ENCODE peak calls at places on chromosomes 5 and 9, in four cellular contexts. L, Z, K and D are unnamed samples.

GRCh38 chr5:42993516-42994284 is 46.4 kb downstream of the ANXA2R start:
- DNase-seq in Z (peak; percentile 37), K (peak; percentile 67), L (no peak), D (no peak)

GRCh38 chr9:92969516-92970466 is 22.5 kb downstream of the FGD3 start:
- DNase-seq in K (peak; percentile 14), Z (no peak), L (no peak), D (no peak)

GRCh38 chr5:96747718-96748117 is 60.0 kb downstream of the ERAP1 start:
- DNase-seq in Z (no peak), L (no peak), K (no peak), D (no peak)

GRCh38 chr9:35726876-35727438 is 5.0 kb downstream of the TLN1 start:
- DNase-seq in Z (no peak), L (no peak), K (peak; percentile 75), D (no peak)

GRCh38 chr5:35146386-35146785 is 83.9 kb downstream of the PRLR start:
- DNase-seq in Z (peak; percentile 37), K (no peak), L (no peak), D (no peak)

GRCh38 chr9:27784999-27785713 is 211.9 kb upstream of the C9orf72 start:
- DNase-seq in K (no peak), Z (no peak), L (no peak), D (no peak)

GRCh38 chr9:32725066-32725860 is 58.1 kb upstream of the TMEM215 start:
- DNase-seq in L (no peak), Z (no peak), K (no peak), D (no peak)

GRCh38 chr9:108643756-108644510 is 211.9 kb downstream of the ACTL7B start:
- DNase-seq in L (no peak), Z (no peak), K (no peak), D (no peak)

GRCh38 chr5:143629871-143630658 is 181.9 kb upstream of the HMHB1 start:
- DNase-seq in Z (no peak), K (no peak), L (no peak), D (no peak)

GRCh38 chr5:167820266-167820988 is 471.0 kb upstream of the WWC1 start:
- DNase-seq in Z (peak; percentile 45), K (no peak), L (peak; percentile 8), D (no peak)

GRCh38 chr5:174327317-174327864 is 281.9 kb downstream of the NSG2 start:
- DNase-seq in L (peak; percentile 73), K (peak; percentile 70), Z (peak; percentile 94), D (peak; percentile 72)

GRCh38 chr5:126811515-126812198 is 34.7 kb downstream of the LMNB1 start:
- DNase-seq in Z (no peak), K (no peak), L (no peak), D (no peak)

GRCh38 chr5:75509956-75510355 is 1.5 kb downstream of the CERT1 start:
- DNase-seq in L (peak; percentile 18), Z (peak; percentile 5), K (no peak), D (no peak)

GRCh38 chr5:132055808-132056609 is 4.4 kb upstream of the IL3 start:
- DNase-seq in K (peak; percentile 37), Z (no peak), L (peak; percentile 4), D (peak; percentile 20)

GRCh38 chr5:36841657-36842056 is 34.9 kb upstream of the NIPBL start:
- DNase-seq in L (no peak), Z (no peak), K (no peak), D (no peak)

DNA sequence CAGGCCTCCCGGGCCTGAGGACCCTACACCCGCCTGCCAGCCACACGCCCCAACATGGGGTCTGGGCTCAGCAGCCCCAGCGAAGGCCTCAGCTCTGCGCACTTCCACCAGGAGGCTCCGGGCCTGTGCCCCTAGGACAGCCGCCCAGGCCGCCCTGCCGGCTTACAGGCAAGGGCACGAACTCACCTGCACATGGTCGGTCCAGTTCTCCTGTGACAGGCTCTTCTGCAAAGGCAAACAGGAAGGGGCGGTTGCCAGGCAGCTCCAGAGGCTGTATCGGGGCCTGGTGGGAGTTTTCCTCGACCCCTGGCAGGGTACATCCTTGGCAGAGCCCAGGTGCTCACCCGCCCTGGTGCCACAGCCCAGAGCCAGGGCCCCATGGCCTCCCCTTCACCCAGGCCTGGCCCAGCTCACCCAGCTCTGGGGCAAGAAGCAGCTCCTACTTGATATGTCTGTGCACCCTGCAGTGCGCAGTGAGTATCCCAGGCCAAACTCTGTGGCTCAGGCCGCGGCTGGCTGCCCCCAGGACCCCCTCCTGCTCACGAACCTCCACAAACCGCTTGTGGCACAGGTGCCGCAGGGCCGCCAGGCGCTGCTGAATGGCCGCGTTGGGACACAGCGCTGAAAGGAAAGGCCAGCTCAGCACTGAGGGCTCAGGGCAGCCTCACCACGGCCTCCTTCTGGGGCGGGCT is 52.2 kb upstream of the NRARP start:
- DNase-seq in K (no peak), L (no peak), Z (no peak), D (no peak)
- H3K9me3 ChIP-seq in K (no peaks in the 10 kb centered on the region), L (no peaks in the 10 kb centered on the region), Z (peaks cover 5% of the 10 kb centered on the region), D (peaks cover 13% of the 10 kb centered on the region)

DNA sequence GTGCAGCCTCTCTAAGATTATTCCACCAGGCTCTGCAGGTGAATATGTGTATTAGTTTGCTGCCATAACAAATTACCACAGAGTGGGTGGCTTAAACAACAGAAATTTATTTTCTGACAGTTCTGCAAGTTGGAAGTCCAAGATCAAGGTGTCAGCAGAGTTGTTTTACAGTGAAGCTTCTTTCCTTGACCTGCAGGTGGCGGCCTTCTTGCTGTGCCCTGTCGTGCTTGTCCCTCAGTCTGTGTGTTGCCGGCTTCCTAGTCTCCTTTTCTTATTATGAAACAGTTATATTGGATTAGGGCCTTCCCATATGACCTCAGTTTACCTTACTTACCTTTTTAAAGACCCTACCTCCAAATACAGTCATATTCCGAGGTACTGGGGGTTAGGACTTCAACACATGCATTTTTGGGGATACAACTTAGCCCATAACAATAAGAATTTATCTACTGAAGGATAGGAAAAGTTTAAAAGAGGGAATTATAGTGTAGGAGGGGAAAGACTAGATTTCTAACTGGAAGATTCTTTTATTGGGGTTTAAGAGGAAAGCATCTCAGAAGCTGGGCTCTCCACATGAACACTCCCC is 97.4 kb downstream of the OSTF1 start:
- DNase-seq in K (no peak), L (peak; percentile 56), Z (peak; percentile 51), D (peak; percentile 69)
- TF ChIP-seq CTCF in K (peak; percentile 48), L (peak; percentile 39), Z (peak; percentile 73), D (peak; percentile 84)

DNA sequence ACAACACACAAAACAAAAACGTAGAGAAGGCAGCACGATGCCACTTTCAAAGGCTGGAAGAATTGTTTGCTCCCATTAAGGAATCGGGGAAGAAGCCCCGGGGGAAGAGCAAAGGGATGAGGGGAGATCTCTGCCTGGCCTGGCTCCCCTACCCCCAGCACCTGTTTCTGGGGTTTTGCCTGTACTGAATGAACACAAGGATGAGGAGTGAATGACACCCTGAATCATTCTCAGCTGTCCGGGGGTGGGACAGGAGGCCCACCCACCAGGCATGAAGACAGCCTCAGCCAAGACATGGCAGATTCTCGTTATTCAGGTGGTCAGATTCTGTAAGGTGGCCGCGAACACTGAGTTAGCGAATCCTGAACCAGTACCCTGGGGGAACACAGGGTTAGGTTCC is 7.5 kb downstream of the TBC1D9B start:
- DNase-seq in K (no peak), L (no peak), Z (no peak), D (no peak)
- H3K36me3 ChIP-seq in K (no peaks in the 10 kb centered on the region), L (peaks cover 18% of the 10 kb centered on the region), Z (no peaks in the 10 kb centered on the region), D (peaks cover 6% of the 10 kb centered on the region)

DNA sequence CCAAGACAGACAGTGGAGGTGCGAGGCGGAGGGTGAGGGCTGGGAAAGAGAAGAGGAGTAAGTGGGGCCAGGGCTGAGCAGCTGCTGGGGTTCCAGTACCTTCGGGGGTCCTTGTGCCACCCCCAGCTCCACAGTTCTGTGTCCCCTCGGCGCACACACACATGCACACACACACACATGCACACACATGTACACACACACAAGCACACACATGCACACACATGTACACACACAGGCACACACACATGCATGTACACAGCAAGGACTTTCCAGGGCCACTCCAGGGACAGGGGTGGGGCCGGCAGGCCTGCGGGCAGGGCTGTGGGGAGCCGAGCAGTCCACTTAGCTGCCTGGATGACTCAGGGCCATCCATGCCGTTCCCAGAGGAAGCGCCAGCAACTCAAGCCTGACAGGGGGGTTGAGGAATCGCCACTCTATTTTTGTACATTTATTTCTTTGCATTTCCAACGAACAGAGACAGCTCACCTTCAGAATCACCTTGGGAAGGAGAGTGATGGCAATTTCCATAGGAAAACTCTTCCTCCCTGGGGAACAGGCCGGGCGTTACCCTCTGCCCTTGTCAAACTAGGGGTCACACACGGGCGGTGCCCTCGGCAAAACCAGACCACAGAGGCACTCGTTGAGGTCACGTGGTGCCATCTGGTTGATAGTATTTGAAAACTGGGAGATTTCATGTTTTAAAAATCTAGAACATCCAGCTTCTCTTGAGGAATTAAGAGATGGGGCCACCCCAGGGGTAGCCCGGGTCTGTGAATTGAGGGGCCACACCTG is 135.7 kb downstream of the ADAMTS2 start:
- DNase-seq in L (no peak), Z (no peak), K (no peak), D (no peak)
- H3K9me3 ChIP-seq in L (no peaks in the 10 kb centered on the region), Z (no peaks in the 10 kb centered on the region), K (no peaks in the 10 kb centered on the region), D (no peaks in the 10 kb centered on the region)

DNA sequence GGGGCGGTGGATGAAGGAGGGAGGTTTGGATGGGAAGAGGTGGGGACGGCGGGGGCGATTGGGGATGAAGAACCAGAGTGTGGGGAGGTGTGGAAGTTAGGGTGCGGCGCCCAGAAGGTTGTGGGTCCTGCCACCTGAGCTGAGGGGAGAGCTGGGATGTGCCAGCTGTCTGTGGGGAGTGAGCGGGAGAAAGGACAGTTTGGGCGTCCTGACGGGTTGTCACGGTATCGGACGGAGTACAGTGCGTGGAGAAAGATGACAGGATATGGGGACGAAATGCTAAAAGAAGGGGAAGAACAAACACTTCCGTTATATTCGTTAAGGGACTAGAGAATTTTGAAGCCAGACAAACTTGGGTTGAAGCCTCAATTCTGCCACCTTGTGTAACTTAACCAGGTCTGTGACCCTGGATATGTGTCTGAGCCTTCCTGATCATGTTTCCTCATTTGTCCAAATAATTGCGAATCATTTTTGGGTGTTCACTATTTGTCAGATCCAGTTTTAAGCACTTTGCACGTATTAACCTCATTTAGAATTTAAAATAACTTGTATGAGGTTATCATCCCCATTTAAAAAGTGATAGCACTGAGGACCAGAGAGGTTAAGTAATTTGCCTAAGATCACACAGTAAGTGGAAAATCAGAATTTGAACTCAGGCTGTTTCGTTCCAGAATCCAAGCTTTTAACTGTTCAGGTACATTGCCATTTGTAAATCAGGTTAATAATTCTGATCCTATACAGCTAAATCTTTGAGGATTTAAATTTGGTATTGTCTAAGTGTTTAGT is 689 bp downstream of the CNTRL start:
- DNase-seq in Z (peak; percentile 28), L (no peak), K (no peak), D (no peak)
- TF ChIP-seq CTCF in Z (peak; percentile 13), L (no peak), K (no peak), D (no peak)

GRCh38 chr9:13125261-13125660 is 154.2 kb downstream of the MPDZ start:
- DNase-seq in L (no peak), K (no peak), Z (no peak), D (no peak)
- H3K36me3 ChIP-seq in L (peaks cover 4% of the 10 kb centered on the region), K (no peaks in the 10 kb centered on the region), Z (no peaks in the 10 kb centered on the region), D (peaks cover 4% of the 10 kb centered on the region)

DNA sequence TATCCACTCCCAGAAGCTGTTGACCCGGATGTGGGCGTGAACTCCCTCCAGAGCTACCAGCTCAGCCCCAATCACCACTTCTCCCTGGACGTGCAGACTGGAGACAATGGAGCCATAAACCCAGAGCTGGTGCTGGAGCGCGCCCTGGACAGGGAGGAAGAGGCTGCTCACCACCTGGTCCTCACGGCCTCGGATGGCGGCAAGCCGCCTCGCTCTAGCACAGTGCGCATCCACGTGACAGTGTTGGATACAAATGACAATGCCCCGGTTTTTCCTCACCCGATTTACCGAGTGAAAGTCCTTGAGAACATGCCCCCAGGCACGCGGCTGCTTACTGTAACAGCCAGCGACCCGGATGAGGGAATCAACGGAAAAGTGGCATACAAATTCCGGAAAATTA is 834 bp downstream of the PCDHGA8 start:
- DNase-seq in L (no peak), K (no peak), Z (no peak), D (no peak)
- H3K9me3 ChIP-seq in L (peaks cover 21% of the 10 kb centered on the region), K (peaks cover 5% of the 10 kb centered on the region), Z (peaks cover 58% of the 10 kb centered on the region), D (peaks cover 4% of the 10 kb centered on the region)